ENCODE peak calls at places on chromosomes 11 and 22, in ten cellular contexts. One of them, this sample, is unnamed.

GRCh38 chr11:17272823-17273222 is 3.7 kb upstream of the NUCB2 start:
- DNase-seq in uterus: no peak
- DNase-seq in activated T-cell treated with anti-CD3 and anti-CD28 coated beads for 1 hour: no peak
- DNase-seq in foreskin fibroblast: no peak
- DNase-seq in GM12865: no peak
- DNase-seq in adrenal gland: no peak
- DNase-seq in stimulated activated CD4-positive, alpha-beta T cell treated with anti-CD3 and anti-CD28 coated beads, Interleukin-1b, Interleukin-23, amount 100 ng/mL, for 48 hours: no peak
- DNase-seq in T-cell: no peak
- DNase-seq in sciatic nerve: no peak
- DNase-seq in left ventricle myocardium inferior: no peak
- DNase-seq in this sample: no peak

GRCh38 chr11:90326647-90327046 is 103.8 kb upstream of the CHORDC1 start:
- DNase-seq in uterus: no peak
- DNase-seq in activated T-cell treated with anti-CD3 and anti-CD28 coated beads for 1 hour: no peak
- DNase-seq in foreskin fibroblast: no peak
- DNase-seq in GM12865: peak; percentile 3
- DNase-seq in adrenal gland: no peak
- DNase-seq in stimulated activated CD4-positive, alpha-beta T cell treated with anti-CD3 and anti-CD28 coated beads, Interleukin-1b, Interleukin-23, amount 100 ng/mL, for 48 hours: no peak
- DNase-seq in T-cell: no peak
- DNase-seq in sciatic nerve: no peak
- DNase-seq in left ventricle myocardium inferior: no peak
- DNase-seq in this sample: no peak

GRCh38 chr11:17277024-17277584 is 565 bp downstream of the NUCB2 start:
- DNase-seq in uterus: no peak
- DNase-seq in activated T-cell treated with anti-CD3 and anti-CD28 coated beads for 1 hour: no peak
- DNase-seq in foreskin fibroblast: no peak
- DNase-seq in GM12865: peak; percentile 54
- DNase-seq in adrenal gland: peak; percentile 26
- DNase-seq in stimulated activated CD4-positive, alpha-beta T cell treated with anti-CD3 and anti-CD28 coated beads, Interleukin-1b, Interleukin-23, amount 100 ng/mL, for 48 hours: peak; percentile 37
- DNase-seq in T-cell: no peak
- DNase-seq in sciatic nerve: no peak
- DNase-seq in left ventricle myocardium inferior: no peak
- DNase-seq in this sample: no peak

GRCh38 chr22:38238519-38239051 is 34.2 kb downstream of the TMEM184B start:
- DNase-seq in uterus: peak; percentile 61
- DNase-seq in activated T-cell treated with anti-CD3 and anti-CD28 coated beads for 1 hour: no peak
- DNase-seq in foreskin fibroblast: peak; percentile 67
- DNase-seq in GM12865: no peak
- DNase-seq in adrenal gland: peak; percentile 88
- DNase-seq in stimulated activated CD4-positive, alpha-beta T cell treated with anti-CD3 and anti-CD28 coated beads, Interleukin-1b, Interleukin-23, amount 100 ng/mL, for 48 hours: no peak
- DNase-seq in T-cell: no peak
- DNase-seq in sciatic nerve: no peak
- DNase-seq in left ventricle myocardium inferior: no peak
- DNase-seq in this sample: no peak

GRCh38 chr11:131838016-131838415 is 467.6 kb downstream of the NTM start:
- DNase-seq in uterus: no peak
- DNase-seq in activated T-cell treated with anti-CD3 and anti-CD28 coated beads for 1 hour: no peak
- DNase-seq in foreskin fibroblast: no peak
- DNase-seq in GM12865: no peak
- DNase-seq in adrenal gland: no peak
- DNase-seq in stimulated activated CD4-positive, alpha-beta T cell treated with anti-CD3 and anti-CD28 coated beads, Interleukin-1b, Interleukin-23, amount 100 ng/mL, for 48 hours: no peak
- DNase-seq in T-cell: no peak
- DNase-seq in sciatic nerve: no peak
- DNase-seq in left ventricle myocardium inferior: no peak
- DNase-seq in this sample: no peak

GRCh38 chr11:3154001-3154599 is 11.0 kb downstream of the OSBPL5 start:
- DNase-seq in uterus: no peak
- DNase-seq in activated T-cell treated with anti-CD3 and anti-CD28 coated beads for 1 hour: no peak
- DNase-seq in foreskin fibroblast: no peak
- DNase-seq in GM12865: no peak
- DNase-seq in adrenal gland: no peak
- DNase-seq in stimulated activated CD4-positive, alpha-beta T cell treated with anti-CD3 and anti-CD28 coated beads, Interleukin-1b, Interleukin-23, amount 100 ng/mL, for 48 hours: no peak
- DNase-seq in T-cell: no peak
- DNase-seq in sciatic nerve: no peak
- DNase-seq in left ventricle myocardium inferior: peak; percentile 16
- DNase-seq in this sample: no peak

GRCh38 chr11:119572481-119573424 is 149.8 kb upstream of the THY1 start:
- DNase-seq in uterus: no peak
- DNase-seq in activated T-cell treated with anti-CD3 and anti-CD28 coated beads for 1 hour: no peak
- DNase-seq in foreskin fibroblast: no peak
- DNase-seq in GM12865: no peak
- DNase-seq in adrenal gland: no peak
- DNase-seq in stimulated activated CD4-positive, alpha-beta T cell treated with anti-CD3 and anti-CD28 coated beads, Interleukin-1b, Interleukin-23, amount 100 ng/mL, for 48 hours: no peak
- DNase-seq in T-cell: no peak
- DNase-seq in sciatic nerve: no peak
- DNase-seq in left ventricle myocardium inferior: no peak
- DNase-seq in this sample: no peak

GRCh38 chr11:110712643-110713468 is 619 bp upstream of the ARHGAP20 start:
- DNase-seq in uterus: peak; percentile 17
- DNase-seq in activated T-cell treated with anti-CD3 and anti-CD28 coated beads for 1 hour: no peak
- DNase-seq in foreskin fibroblast: peak; percentile 51
- DNase-seq in GM12865: no peak
- DNase-seq in adrenal gland: peak; percentile 53
- DNase-seq in stimulated activated CD4-positive, alpha-beta T cell treated with anti-CD3 and anti-CD28 coated beads, Interleukin-1b, Interleukin-23, amount 100 ng/mL, for 48 hours: no peak
- DNase-seq in T-cell: no peak
- DNase-seq in sciatic nerve: peak; percentile 60
- DNase-seq in left ventricle myocardium inferior: no peak
- DNase-seq in this sample: no peak

GRCh38 chr11:15967966-15968365 is 388.4 kb downstream of the SOX6 start:
- DNase-seq in uterus: no peak
- DNase-seq in activated T-cell treated with anti-CD3 and anti-CD28 coated beads for 1 hour: no peak
- DNase-seq in foreskin fibroblast: peak; percentile 40
- DNase-seq in GM12865: no peak
- DNase-seq in adrenal gland: no peak
- DNase-seq in stimulated activated CD4-positive, alpha-beta T cell treated with anti-CD3 and anti-CD28 coated beads, Interleukin-1b, Interleukin-23, amount 100 ng/mL, for 48 hours: no peak
- DNase-seq in T-cell: no peak
- DNase-seq in sciatic nerve: no peak
- DNase-seq in left ventricle myocardium inferior: no peak
- DNase-seq in this sample: no peak

GRCh38 chr22:49356428-49356827 is 471.2 kb downstream of the BRD1 start:
- DNase-seq in uterus: no peak
- DNase-seq in activated T-cell treated with anti-CD3 and anti-CD28 coated beads for 1 hour: no peak
- DNase-seq in foreskin fibroblast: no peak
- DNase-seq in GM12865: no peak
- DNase-seq in adrenal gland: no peak
- DNase-seq in stimulated activated CD4-positive, alpha-beta T cell treated with anti-CD3 and anti-CD28 coated beads, Interleukin-1b, Interleukin-23, amount 100 ng/mL, for 48 hours: no peak
- DNase-seq in T-cell: no peak
- DNase-seq in sciatic nerve: peak; percentile 2
- DNase-seq in left ventricle myocardium inferior: no peak
- DNase-seq in this sample: no peak